ENCODE peak calls at places on chromosomes 6 and 20, in ten cellular contexts. M is psoas muscle; K is COR-L47; U is activated T-helper 1 cell treated with anti-CD3 and anti-CD28 coated beads, Interleukin-12 subunit alpha, Interleukin-12 subunit beta, Interleukin-2, Interleukin-4 antibody, amounts not matched to agents 30 ng/mL and 10 ng/mL and 1 ng/mL, durations not matched to agents 14 hours and 24 hours and 36 hours; S is effector CD8-positive, alpha-beta T cell; W is fibroblast of the conjunctiva; X is activated T-helper 9 cell treated with anti-CD3 and anti-CD28 coated beads, Interleukin-2, amount 50 U/mL, for 16 hours; I is coronary artery; Q is activated CD8-positive, alpha-beta T cell treated with anti-CD3 and anti-CD28 coated beads, Interleukin-2, amount 10 ng/mL, durations not matched to agents 7 days and 5 days; H is EL. A is an unnamed sample.

GRCh38 chr6:137863126-137863996 is 3.7 kb upstream of the TNFAIP3 start:
- DNase-seq in M (no peak), K (no peak), U (no peak), S (no peak), W (no peak), X (no peak), I (no peak), Q (no peak), H (no peak), A (no peak)

GRCh38 chr20:58256842-58257241 is 28.4 kb upstream of the ANKRD60 start:
- DNase-seq in M (no peak), K (no peak), U (no peak), S (no peak), W (no peak), X (no peak), I (no peak), Q (no peak), H (no peak), A (no peak)

GRCh38 chr6:117711369-117711768 is 36.1 kb downstream of the NUS1 start:
- DNase-seq in M (no peak), K (no peak), U (no peak), S (no peak), W (no peak), X (no peak), I (no peak), Q (peak), H (no peak), A (no peak)

GRCh38 chr6:118551063-118551672 is 3.1 kb downstream of the PLN start:
- DNase-seq in M (no peak), K (peak), U (no peak), S (no peak), W (peak), X (no peak), I (no peak), Q (no peak), H (peak), A (no peak)

GRCh38 chr20:48697845-48698491 is 129.8 kb downstream of the PREX1 start:
- DNase-seq in M (peak), K (peak), U (no peak), S (no peak), W (peak), X (no peak), I (peak), Q (no peak), H (peak), A (peak)

GRCh38 chr6:120302041-120302440 is 952.5 kb upstream of the MAN1A1 start:
- DNase-seq in M (no peak), K (no peak), U (no peak), S (no peak), W (no peak), X (no peak), I (no peak), Q (no peak), H (no peak), A (no peak)

GRCh38 chr6:74510878-74511277 is 695.0 kb downstream of the COL12A1 start:
- DNase-seq in M (no peak), K (no peak), U (no peak), S (no peak), W (no peak), X (no peak), I (no peak), Q (no peak), H (peak), A (no peak)

GRCh38 chr6:72987305-72987704 is 238.0 kb downstream of the KHDC1L start:
- DNase-seq in M (no peak), K (no peak), U (no peak), S (no peak), W (no peak), X (no peak), I (no peak), Q (no peak), H (no peak), A (no peak)

GRCh38 chr6:104123227-104123626 is 736.5 kb downstream of the HACE1 start:
- DNase-seq in M (no peak), K (no peak), U (no peak), S (no peak), W (no peak), X (no peak), I (no peak), Q (no peak), H (no peak), A (no peak)

GRCh38 chr6:30691208-30691872 is 556 bp upstream of the NRM start:
- DNase-seq in M (no peak), K (no peak), U (no peak), S (no peak), W (no peak), X (no peak), I (no peak), Q (no peak), H (no peak), A (no peak)

GRCh38 chr6:49457771-49458170 is 5.3 kb downstream of the MMUT start:
- DNase-seq in M (no peak), K (no peak), U (no peak), S (no peak), W (no peak), X (no peak), I (no peak), Q (no peak), H (peak), A (no peak)

GRCh38 chr20:47551841-47552240 is 50.2 kb downstream of the NCOA3 start:
- DNase-seq in M (no peak), K (peak), U (no peak), S (no peak), W (no peak), X (no peak), I (no peak), Q (no peak), H (no peak), A (no peak)